ENCODE peak calls at places on chromosomes 7 and 10, in five cellular contexts. M is HFF-Myc, L is B cell, U is NB4, N is WERI-Rb-1. H is an unnamed sample.

GRCh38 chr7:19024261-19024660 is 93.2 kb downstream of the TWIST1 start:
- DNase-seq in N (no peak), U (no peak), L (no peak), M (no peak), H (no peak)

GRCh38 chr10:84432891-84433290 is 104.5 kb downstream of the CCSER2 start:
- DNase-seq in U (no peak), L (no peak), N (no peak), M (no peak), H (no peak)

GRCh38 chr10:104937528-104937927 is 296.4 kb downstream of the SORCS3 start:
- DNase-seq in M (peak; percentile 20), N (no peak), U (no peak), L (no peak), H (no peak)

GRCh38 chr10:79399242-79399831 is 46.1 kb downstream of the ZCCHC24 start:
- DNase-seq in N (peak; percentile 62), L (no peak), M (peak; percentile 92), U (no peak), H (no peak)

GRCh38 chr7:130324270-130324669 is 20.3 kb upstream of the CPA5 start:
- DNase-seq in L (no peak), N (no peak), M (no peak), U (no peak), H (no peak)

GRCh38 chr10:52525761-52526160 is 211.7 kb downstream of the DKK1 start:
- DNase-seq in M (no peak), L (no peak), U (no peak), N (no peak), H (no peak)

GRCh38 chr7:1046722-1047679 is 2.7 kb downstream of the GPR146 start:
- DNase-seq in N (no peak), L (no peak), U (no peak), M (no peak), H (no peak)

GRCh38 chr10:62047960-62048383 is 146.5 kb downstream of the ARID5B start:
- DNase-seq in L (no peak), M (no peak), U (peak; percentile 22), N (no peak), H (no peak)

GRCh38 chr7:127383123-127383835 is 9.2 kb downstream of the ZNF800 start:
- DNase-seq in U (peak; percentile 41), M (no peak), N (no peak), L (no peak), H (no peak)

GRCh38 chr10:58157076-58157766 is 110.5 kb downstream of the IPMK start:
- DNase-seq in U (peak; percentile 90), N (no peak), L (no peak), M (peak; percentile 99), H (no peak)

GRCh38 chr10:59098387-59098786 is 78.1 kb upstream of the PHYHIPL start:
- DNase-seq in L (no peak), U (no peak), M (peak; percentile 93), N (no peak), H (no peak)

GRCh38 chr10:77582710-77583115 is 54.9 kb downstream of the KCNMA1 start:
- DNase-seq in N (no peak), M (peak; percentile 71), U (peak; percentile 91), L (no peak), H (no peak)

GRCh38 chr7:117012284-117013174 is 59.2 kb downstream of the ST7 start:
- DNase-seq in N (no peak), M (no peak), L (peak; percentile 16), U (peak; percentile 67), H (no peak)

GRCh38 chr7:45888185-45888992 is at the start of gene IGFBP1:
- DNase-seq in U (no peak), L (no peak), N (peak; percentile 26), M (no peak), H (no peak)

GRCh38 chr10:101031796-101032636 is 982 bp downstream of the SFXN3 start:
- DNase-seq in N (peak; percentile 66), U (peak; percentile 81), M (no peak), L (peak; percentile 87), H (peak; percentile 44)

GRCh38 chr10:31263903-31264302 is 55.1 kb upstream of the ZEB1 start:
- DNase-seq in M (no peak), N (no peak), U (no peak), L (no peak), H (no peak)

GRCh38 chr10:16436758-16437539 is at the start of gene PTER:
- DNase-seq in N (no peak), U (peak; percentile 94), M (peak; percentile 82), L (peak; percentile 96), H (peak; percentile 63)

GRCh38 chr10:5833814-5834213 is 20.6 kb upstream of the GDI2 start:
- DNase-seq in M (no peak), U (no peak), L (no peak), N (no peak), H (no peak)

GRCh38 chr10:6659451-6659850 is 79.4 kb upstream of the PRKCQ start:
- DNase-seq in U (no peak), L (no peak), M (no peak), N (no peak), H (no peak)

GRCh38 chr10:71646592-71647292 is 72.8 kb downstream of the C10orf105 start:
- DNase-seq in N (no peak), L (no peak), M (no peak), U (no peak), H (no peak)

GRCh38 chr10:115093776-115094361 is 704 bp downstream of the ATRNL1 start:
- DNase-seq in M (no peak), N (peak; percentile 46), L (peak; percentile 41), U (no peak), H (no peak)

GRCh38 chr7:18356195-18356645 is 139.3 kb upstream of the HDAC9 start:
- DNase-seq in U (peak; percentile 54), N (no peak), L (peak; percentile 56), M (peak; percentile 17), H (no peak)

GRCh38 chr10:80855348-80855971 is 317.8 kb downstream of the SH2D4B start:
- DNase-seq in N (peak; percentile 60), L (peak; percentile 1), M (no peak), U (peak; percentile 61), H (peak; percentile 18)

GRCh38 chr7:37068902-37069301 is 344.6 kb upstream of the AOAH start:
- DNase-seq in L (no peak), N (no peak), U (no peak), M (no peak), H (no peak)

GRCh38 chr10:92629945-92630344 is 37.0 kb downstream of the KIF11 start:
- DNase-seq in L (no peak), N (no peak), U (no peak), M (no peak), H (no peak)
- TF ChIP-seq CTCF in L (no peak), N (no peak), U (no peak), M (no peak), H (no peak)

DNA sequence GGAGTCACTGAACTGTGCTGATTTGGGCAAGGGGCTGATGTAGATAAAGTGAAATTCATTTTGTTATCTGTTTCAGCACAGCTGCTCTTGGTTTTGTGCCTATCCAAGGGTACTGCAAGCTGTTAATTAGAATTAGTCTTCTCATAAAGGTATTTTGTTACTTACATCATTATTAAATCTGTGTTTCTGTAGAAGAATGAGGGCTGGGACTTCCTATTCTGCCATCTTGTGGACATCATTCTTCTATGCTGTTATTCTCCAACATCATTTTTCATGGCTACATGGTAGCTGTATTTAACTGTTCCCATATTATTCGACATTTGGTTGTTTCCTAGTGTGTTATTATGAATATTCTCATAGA is 76.2 kb upstream of the CCDC71L start:
- DNase-seq in L (no peak), M (no peak), N (no peak), U (peak; percentile 40), H (no peak)
- TF ChIP-seq CTCF in L (no peak), M (peak; percentile 20), N (no peak), U (no peak), H (peak; percentile 39)

GRCh38 chr10:25756784-25757183 is 177.2 kb upstream of the MYO3A start:
- DNase-seq in L (no peak), M (no peak), U (no peak), N (no peak), H (no peak)

GRCh38 chr10:25758511-25758910 is 175.5 kb upstream of the MYO3A start:
- DNase-seq in L (no peak), M (no peak), U (no peak), N (no peak), H (no peak)

GRCh38 chr10:25753776-25754175 is 180.3 kb upstream of the MYO3A start:
- DNase-seq in L (no peak), U (peak; percentile 33), N (no peak), M (no peak), H (no peak)

GRCh38 chr10:25761937-25762336 is 172.1 kb upstream of the MYO3A start:
- DNase-seq in N (no peak), L (no peak), U (no peak), M (no peak), H (no peak)

GRCh38 chr10:25758041-25758457 is 176.0 kb upstream of the MYO3A start:
- DNase-seq in N (peak; percentile 21), U (peak; percentile 45), L (peak; percentile 10), M (no peak), H (no peak)
- TF ChIP-seq CTCF in N (peak; percentile 52), U (peak; percentile 53), L (peak; percentile 35), M (no peak), H (peak; percentile 96)

GRCh38 chr7:151272410-151272809 is 23.9 kb upstream of the SMARCD3 start:
- DNase-seq in U (peak; percentile 28), L (no peak), N (no peak), M (no peak), H (no peak)
- TF ChIP-seq CTCF in U (no peak), L (no peak), N (no peak), M (no peak), H (no peak)

DNA sequence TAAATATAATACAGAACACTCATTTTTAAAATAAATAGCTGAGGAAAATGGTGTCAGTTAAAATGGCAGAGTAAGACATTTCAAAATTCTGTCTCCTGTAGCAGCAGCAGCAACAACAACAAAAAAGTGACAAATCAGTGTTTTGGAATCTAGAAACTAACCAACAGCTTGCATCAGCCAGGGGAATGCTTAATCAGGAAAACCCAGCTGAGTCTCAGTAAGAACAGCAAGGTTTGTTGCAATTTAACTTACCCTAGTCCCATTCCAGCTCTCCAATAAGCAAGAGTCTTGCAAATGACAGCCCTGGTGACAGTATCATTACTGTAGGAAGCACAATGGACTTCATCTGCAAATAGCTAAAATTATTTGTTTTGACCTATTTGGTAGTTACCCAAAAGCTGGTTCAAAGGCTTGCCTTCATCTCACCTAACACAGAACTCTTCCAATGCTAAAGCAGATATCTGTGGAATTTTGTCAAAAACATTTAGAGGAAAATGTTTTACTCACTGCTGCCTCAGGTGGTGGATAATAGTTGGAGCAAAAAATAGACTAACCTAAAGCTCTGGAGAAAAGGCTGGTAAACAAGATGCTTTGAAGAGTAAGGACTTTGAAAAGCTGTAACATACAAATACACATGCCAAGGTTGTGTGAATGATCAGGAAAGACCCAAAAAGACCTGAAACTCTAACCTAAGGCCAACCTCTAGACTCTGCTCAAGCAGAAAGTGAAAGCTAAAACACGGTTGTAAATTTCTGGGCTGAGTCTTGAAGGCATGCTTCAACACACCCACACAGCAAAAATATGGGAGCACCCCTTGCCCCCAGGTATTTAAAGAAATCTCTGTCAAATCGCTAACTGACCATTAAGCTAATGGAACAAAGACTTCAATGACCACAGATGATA is 9.9 kb upstream of the ARHGAP22 start:
- DNase-seq in N (no peak), U (no peak), M (no peak), L (no peak), H (no peak)
- TF ChIP-seq CTCF in N (no peak), U (peak; percentile 18), M (peak; percentile 34), L (peak; percentile 64), H (no peak)